ENCODE peak calls at places on chromosomes 12 and 14, in five cellular contexts. S is activated CD4-positive, alpha-beta T cell treated with anti-CD3 and anti-CD28 coated beads, Interleukin-2, amount 10 ng/mL, durations not matched to agents 7 days and 5 days; J is activated CD8-positive, alpha-beta memory T cell treated with anti-CD3 and anti-CD28 coated beads, Interleukin-2, amount 50 U/mL, for 4 hours; X is naive thymus-derived CD4-positive, alpha-beta T cell; Y is cerebellum. Q is an unnamed sample.

GRCh38 chr12:6476496-6476895 is 6.0 kb upstream of the VAMP1 start:
- DNase-seq in Y (no peak), J (no peak), S (no peak), X (no peak), Q (no peak)

GRCh38 chr14:91636604-91637003 is 95.3 kb downstream of the CATSPERB start:
- DNase-seq in Y (no peak), S (no peak), X (no peak), J (no peak), Q (no peak)

GRCh38 chr14:99189201-99189801 is 82.7 kb downstream of the BCL11B start:
- DNase-seq in J (peak; percentile 42), X (peak; percentile 69), Y (peak; percentile 24), S (peak; percentile 79), Q (no peak)

GRCh38 chr12:68222336-68222735 is 3.3 kb downstream of the IL26 start:
- DNase-seq in S (no peak), J (no peak), Y (no peak), X (no peak), Q (peak; percentile 60)

GRCh38 chr14:81268016-81268416 is 47.3 kb upstream of the GTF2A1 start:
- DNase-seq in Y (no peak), X (no peak), J (no peak), S (peak; percentile 56), Q (no peak)

GRCh38 chr12:113273053-113273725 is 51.9 kb downstream of the TPCN1 start:
- DNase-seq in S (no peak), J (no peak), X (no peak), Y (peak; percentile 51), Q (no peak)

GRCh38 chr12:88247241-88247643 is 105.1 kb downstream of the TMTC3 start:
- DNase-seq in X (no peak), Y (no peak), J (no peak), S (no peak), Q (peak; percentile 53)

GRCh38 chr14:67187826-67188225 is 1.4 kb upstream of the GARIN2 start:
- DNase-seq in X (no peak), J (no peak), Y (no peak), S (no peak), Q (no peak)

GRCh38 chr12:62711626-62712305 is 223.2 kb downstream of the PPM1H start:
- DNase-seq in Y (no peak), X (no peak), S (no peak), J (no peak), Q (no peak)

GRCh38 chr14:58969951-58970751 is 218.3 kb upstream of the DAAM1 start:
- DNase-seq in S (no peak), X (no peak), J (no peak), Y (no peak), Q (no peak)

GRCh38 chr14:51596473-51596870 is 55.2 kb upstream of the FRMD6 start:
- DNase-seq in X (no peak), S (no peak), J (no peak), Y (no peak), Q (peak; percentile 55)

GRCh38 chr12:19189522-19189921 is 60.0 kb downstream of the PLEKHA5 start:
- DNase-seq in S (no peak), J (no peak), X (no peak), Y (no peak), Q (no peak)

GRCh38 chr14:28488658-28489057 is 277.9 kb upstream of the FOXG1 start:
- DNase-seq in X (no peak), J (no peak), Y (no peak), S (no peak), Q (no peak)

GRCh38 chr14:23766737-23767401 is 130.7 kb downstream of the DHRS2 start:
- DNase-seq in S (no peak), Y (no peak), X (no peak), J (no peak), Q (no peak)